ENCODE peak calls at places on chromosomes 6 and 20, in five cellular contexts. One of them, this sample, is unnamed. For H3K4me1, the result is how much of the 10 kb centered on the place peaks cover.

GRCh38 chr6:107447663-107448216 is 11.6 kb downstream of the PDSS2 start:
- DNase-seq in cardiac muscle cell: no peak
- DNase-seq in left ventricle myocardium inferior: no peak
- DNase-seq in A549: no peak
- DNase-seq in breast epithelium: no peak
- DNase-seq in this sample: no peak

GRCh38 chr6:137487947-137488735 is 6.1 kb downstream of the OLIG3 start:
- DNase-seq in cardiac muscle cell: no peak
- DNase-seq in left ventricle myocardium inferior: no peak
- DNase-seq in A549: no peak
- DNase-seq in breast epithelium: no peak
- DNase-seq in this sample: no peak

GRCh38 chr6:63634630-63635029 is 972 bp upstream of the PHF3 start:
- DNase-seq in cardiac muscle cell: peak
- DNase-seq in left ventricle myocardium inferior: no peak
- DNase-seq in A549: no peak
- DNase-seq in breast epithelium: no peak
- DNase-seq in this sample: no peak

GRCh38 chr6:11093065-11093590 is 506 bp upstream of the SMIM13 start:
- DNase-seq in cardiac muscle cell: peak
- DNase-seq in left ventricle myocardium inferior: no peak
- DNase-seq in A549: peak
- DNase-seq in breast epithelium: no peak
- DNase-seq in this sample: no peak

GRCh38 chr6:153170511-153170910 is 39.4 kb upstream of the RGS17 start:
- DNase-seq in cardiac muscle cell: no peak
- DNase-seq in left ventricle myocardium inferior: no peak
- DNase-seq in A549: peak
- DNase-seq in breast epithelium: no peak
- DNase-seq in this sample: no peak

GRCh38 chr20:57425150-57426013 is 34.2 kb downstream of the RBM38 start:
- DNase-seq in cardiac muscle cell: no peak
- DNase-seq in left ventricle myocardium inferior: no peak
- DNase-seq in A549: no peak
- DNase-seq in breast epithelium: no peak
- DNase-seq in this sample: peak

GRCh38 chr6:52065621-52066020 is 21.8 kb downstream of the PKHD1 start:
- DNase-seq in cardiac muscle cell: no peak
- DNase-seq in left ventricle myocardium inferior: no peak
- DNase-seq in A549: no peak
- DNase-seq in breast epithelium: no peak
- DNase-seq in this sample: no peak

GRCh38 chr6:124819340-124819739 is 142.9 kb upstream of the RNF217 start:
- DNase-seq in cardiac muscle cell: no peak
- DNase-seq in left ventricle myocardium inferior: no peak
- DNase-seq in A549: no peak
- DNase-seq in breast epithelium: no peak
- DNase-seq in this sample: no peak

GRCh38 chr6:48610846-48611245 is 499.8 kb upstream of the PTCHD4 start:
- DNase-seq in cardiac muscle cell: no peak
- DNase-seq in left ventricle myocardium inferior: no peak
- DNase-seq in A549: no peak
- DNase-seq in breast epithelium: no peak
- DNase-seq in this sample: no peak

GRCh38 chr6:130223508-130223907 is 757 bp upstream of the SAMD3 start:
- DNase-seq in cardiac muscle cell: no peak
- DNase-seq in left ventricle myocardium inferior: no peak
- DNase-seq in A549: no peak
- DNase-seq in breast epithelium: no peak
- DNase-seq in this sample: no peak

GRCh38 chr6:37241131-37241530 is 16.4 kb upstream of the TBC1D22B start:
- DNase-seq in cardiac muscle cell: no peak
- DNase-seq in left ventricle myocardium inferior: no peak
- DNase-seq in A549: no peak
- DNase-seq in breast epithelium: no peak
- DNase-seq in this sample: no peak
- H3K4me1 ChIP-seq in cardiac muscle cell: under half
- H3K4me1 ChIP-seq in left ventricle myocardium inferior: half or more
- H3K4me1 ChIP-seq in A549: half or more
- H3K4me1 ChIP-seq in breast epithelium: under half
- H3K4me1 ChIP-seq in this sample: half or more

GRCh38 chr20:36624925-36625324 is 19.3 kb downstream of the RAB5IF start:
- DNase-seq in cardiac muscle cell: no peak
- DNase-seq in left ventricle myocardium inferior: no peak
- DNase-seq in A549: no peak
- DNase-seq in breast epithelium: no peak
- DNase-seq in this sample: no peak

GRCh38 chr20:36614781-36615557 is 9.4 kb downstream of the RAB5IF start:
- DNase-seq in cardiac muscle cell: no peak
- DNase-seq in left ventricle myocardium inferior: no peak
- DNase-seq in A549: no peak
- DNase-seq in breast epithelium: no peak
- DNase-seq in this sample: no peak

GRCh38 chr20:36623444-36623843 is 17.9 kb downstream of the RAB5IF start:
- DNase-seq in cardiac muscle cell: no peak
- DNase-seq in left ventricle myocardium inferior: no peak
- DNase-seq in A549: no peak
- DNase-seq in breast epithelium: no peak
- DNase-seq in this sample: no peak

GRCh38 chr20:36624068-36624813 is 18.7 kb downstream of the RAB5IF start:
- DNase-seq in cardiac muscle cell: no peak
- DNase-seq in left ventricle myocardium inferior: no peak
- DNase-seq in A549: no peak
- DNase-seq in breast epithelium: peak
- DNase-seq in this sample: no peak

GRCh38 chr20:36620917-36621316 is 15.3 kb downstream of the RAB5IF start:
- DNase-seq in cardiac muscle cell: no peak
- DNase-seq in left ventricle myocardium inferior: no peak
- DNase-seq in A549: no peak
- DNase-seq in breast epithelium: no peak
- DNase-seq in this sample: no peak
- TF ChIP-seq CTCF in cardiac muscle cell: no peak
- TF ChIP-seq CTCF in left ventricle myocardium inferior: no peak
- TF ChIP-seq CTCF in A549: no peak
- TF ChIP-seq CTCF in breast epithelium: no peak
- TF ChIP-seq CTCF in this sample: no peak

GRCh38 chr6:85675030-85675819 is 32.5 kb upstream of the SYNCRIP start:
- DNase-seq in cardiac muscle cell: no peak
- DNase-seq in left ventricle myocardium inferior: no peak
- DNase-seq in A549: peak
- DNase-seq in breast epithelium: no peak
- DNase-seq in this sample: peak
- H3K4me1 ChIP-seq in cardiac muscle cell: under half
- H3K4me1 ChIP-seq in left ventricle myocardium inferior: half or more
- H3K4me1 ChIP-seq in A549: under half
- H3K4me1 ChIP-seq in breast epithelium: under half
- H3K4me1 ChIP-seq in this sample: under half

DNA sequence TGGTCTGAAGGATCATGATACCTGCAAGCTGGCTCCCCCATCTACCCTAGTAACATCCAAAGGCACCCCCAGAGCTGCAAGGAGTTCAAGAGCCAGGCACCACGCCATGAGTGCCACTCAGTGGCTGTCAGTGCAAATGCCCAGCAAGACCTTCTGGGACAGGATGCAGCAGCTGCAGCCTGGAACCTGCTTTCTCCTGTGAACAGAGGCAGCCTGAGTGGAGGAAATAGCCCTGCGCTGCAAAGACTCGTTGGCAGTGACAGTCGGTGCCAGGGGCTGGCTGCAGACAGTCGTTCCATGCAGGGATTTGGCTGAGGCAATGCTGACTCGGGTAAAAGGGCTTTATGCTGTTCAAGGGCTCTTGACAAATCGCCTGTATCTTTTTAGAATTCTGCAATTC is 15.7 kb upstream of the SSTR4 start:
- DNase-seq in cardiac muscle cell: no peak
- DNase-seq in left ventricle myocardium inferior: no peak
- DNase-seq in A549: peak
- DNase-seq in breast epithelium: no peak
- DNase-seq in this sample: no peak
- TF ChIP-seq CTCF in cardiac muscle cell: no peak
- TF ChIP-seq CTCF in left ventricle myocardium inferior: no peak
- TF ChIP-seq CTCF in A549: no peak
- TF ChIP-seq CTCF in breast epithelium: no peak
- TF ChIP-seq CTCF in this sample: no peak

GRCh38 chr6:24219670-24220069 is 93.7 kb downstream of the NRSN1 start:
- DNase-seq in cardiac muscle cell: no peak
- DNase-seq in left ventricle myocardium inferior: no peak
- DNase-seq in A549: no peak
- DNase-seq in breast epithelium: no peak
- DNase-seq in this sample: no peak
- H3K4me1 ChIP-seq in cardiac muscle cell: under half
- H3K4me1 ChIP-seq in left ventricle myocardium inferior: under half
- H3K4me1 ChIP-seq in A549: under half
- H3K4me1 ChIP-seq in breast epithelium: under half
- H3K4me1 ChIP-seq in this sample: under half

DNA sequence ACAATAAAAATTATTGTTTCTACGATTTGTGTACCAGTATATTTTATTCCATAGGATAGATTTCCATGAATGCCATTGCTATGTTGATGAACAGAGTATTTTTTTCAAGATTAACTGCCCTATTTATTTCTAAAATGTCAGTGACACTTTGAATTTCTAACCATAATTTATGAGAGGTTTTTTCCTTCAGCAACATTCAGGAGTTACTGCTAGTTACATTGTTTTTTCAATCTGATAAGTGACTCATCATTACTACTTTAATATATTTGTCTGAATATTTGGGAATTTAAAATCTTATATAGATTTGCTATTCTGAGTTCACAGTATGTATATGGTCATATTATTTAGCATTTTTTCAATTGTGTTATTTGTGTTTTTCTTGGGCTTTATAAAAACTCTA is 6.0 kb upstream of the OR2B6 start:
- DNase-seq in cardiac muscle cell: no peak
- DNase-seq in left ventricle myocardium inferior: no peak
- DNase-seq in A549: no peak
- DNase-seq in breast epithelium: no peak
- DNase-seq in this sample: no peak
- TF ChIP-seq CTCF in cardiac muscle cell: no peak
- TF ChIP-seq CTCF in left ventricle myocardium inferior: no peak
- TF ChIP-seq CTCF in A549: no peak
- TF ChIP-seq CTCF in breast epithelium: no peak
- TF ChIP-seq CTCF in this sample: no peak

DNA sequence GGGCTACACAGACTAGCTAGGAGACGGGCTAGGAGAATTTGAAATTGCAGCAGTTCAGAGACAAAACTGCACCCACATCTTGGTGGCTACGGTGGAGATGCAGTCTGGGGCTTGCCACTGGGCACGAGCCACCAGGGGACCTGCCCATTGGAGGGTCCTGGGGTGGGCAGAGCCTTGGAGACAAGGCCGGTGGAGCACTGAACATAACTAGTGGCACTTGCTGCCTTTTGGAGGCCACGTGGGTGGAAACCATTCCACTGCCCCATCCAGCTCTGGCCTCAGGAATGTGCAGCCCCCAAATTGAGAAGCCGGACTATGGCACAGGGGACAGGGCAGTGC is 113.4 kb downstream of the NFATC2 start:
- DNase-seq in cardiac muscle cell: no peak
- DNase-seq in left ventricle myocardium inferior: no peak
- DNase-seq in A549: no peak
- DNase-seq in breast epithelium: no peak
- DNase-seq in this sample: no peak
- H3K4me1 ChIP-seq in cardiac muscle cell: under half
- H3K4me1 ChIP-seq in left ventricle myocardium inferior: under half
- H3K4me1 ChIP-seq in A549: under half
- H3K4me1 ChIP-seq in breast epithelium: under half
- H3K4me1 ChIP-seq in this sample: under half

GRCh38 chr6:166434336-166434735 is 51.6 kb upstream of the MPC1 start:
- DNase-seq in cardiac muscle cell: no peak
- DNase-seq in left ventricle myocardium inferior: no peak
- DNase-seq in A549: no peak
- DNase-seq in breast epithelium: no peak
- DNase-seq in this sample: no peak

GRCh38 chr6:166436195-166437139 is 53.7 kb upstream of the MPC1 start:
- DNase-seq in cardiac muscle cell: no peak
- DNase-seq in left ventricle myocardium inferior: no peak
- DNase-seq in A549: no peak
- DNase-seq in breast epithelium: no peak
- DNase-seq in this sample: no peak

GRCh38 chr6:166433096-166433495 is 50.4 kb upstream of the MPC1 start:
- DNase-seq in cardiac muscle cell: no peak
- DNase-seq in left ventricle myocardium inferior: no peak
- DNase-seq in A549: no peak
- DNase-seq in breast epithelium: no peak
- DNase-seq in this sample: no peak

GRCh38 chr6:166437661-166438060 is 54.9 kb upstream of the MPC1 start:
- DNase-seq in cardiac muscle cell: no peak
- DNase-seq in left ventricle myocardium inferior: no peak
- DNase-seq in A549: no peak
- DNase-seq in breast epithelium: no peak
- DNase-seq in this sample: no peak

DNA sequence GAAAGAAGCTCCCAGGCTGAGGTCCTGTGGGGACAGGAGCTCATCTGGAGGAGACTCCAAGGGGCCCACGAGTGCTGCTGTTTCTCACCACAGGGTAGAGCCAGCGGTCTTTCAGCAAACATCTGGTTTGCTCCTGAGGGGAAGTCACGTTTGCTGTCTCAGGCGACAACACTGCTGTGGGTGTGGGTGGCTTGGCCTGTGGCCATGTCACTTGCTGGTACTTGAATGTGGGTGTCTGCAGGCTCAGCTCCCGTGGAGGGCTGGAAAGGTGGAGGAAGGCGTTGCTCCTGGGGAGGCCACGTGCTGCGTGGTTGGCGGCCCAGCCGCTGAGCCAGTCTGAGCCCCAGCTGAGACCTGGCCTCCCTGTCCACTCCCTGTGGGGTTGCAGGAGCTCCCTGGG is 52.8 kb upstream of the MPC1 start:
- DNase-seq in cardiac muscle cell: no peak
- DNase-seq in left ventricle myocardium inferior: peak
- DNase-seq in A549: no peak
- DNase-seq in breast epithelium: no peak
- DNase-seq in this sample: no peak
- TF ChIP-seq CTCF in cardiac muscle cell: no peak
- TF ChIP-seq CTCF in left ventricle myocardium inferior: peak
- TF ChIP-seq CTCF in A549: no peak
- TF ChIP-seq CTCF in breast epithelium: no peak
- TF ChIP-seq CTCF in this sample: no peak

GRCh38 chr6:156943167-156943566 is 166.0 kb downstream of the ARID1B start:
- DNase-seq in cardiac muscle cell: no peak
- DNase-seq in left ventricle myocardium inferior: no peak
- DNase-seq in A549: no peak
- DNase-seq in breast epithelium: no peak
- DNase-seq in this sample: no peak
- H3K4me1 ChIP-seq in cardiac muscle cell: under half
- H3K4me1 ChIP-seq in left ventricle myocardium inferior: half or more
- H3K4me1 ChIP-seq in A549: under half
- H3K4me1 ChIP-seq in breast epithelium: under half
- H3K4me1 ChIP-seq in this sample: half or more

DNA sequence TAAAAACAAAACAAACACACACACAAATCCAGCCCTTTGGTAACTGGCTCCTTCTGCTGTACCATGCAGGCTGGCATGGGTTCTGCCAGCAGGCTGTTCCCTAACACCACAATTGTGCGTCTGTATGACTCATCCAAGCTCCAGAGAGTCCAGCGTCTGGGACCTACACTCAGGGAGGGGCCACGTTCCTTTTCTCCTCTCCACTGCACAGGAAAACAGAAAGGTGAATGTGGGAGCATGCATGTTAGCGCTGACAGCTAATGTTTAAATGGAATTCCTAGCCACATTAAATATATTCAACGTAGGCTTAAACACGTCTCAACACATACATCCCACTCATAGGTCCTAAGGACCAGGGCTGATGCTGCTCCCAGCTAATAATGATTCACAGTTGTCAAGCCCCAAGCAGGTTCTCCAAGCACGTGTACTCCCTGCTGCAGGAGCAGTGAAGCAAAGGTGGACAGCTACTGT is 20.7 kb downstream of the MAP1LC3A start:
- DNase-seq in cardiac muscle cell: no peak
- DNase-seq in left ventricle myocardium inferior: peak
- DNase-seq in A549: peak
- DNase-seq in breast epithelium: no peak
- DNase-seq in this sample: peak
- TF ChIP-seq CTCF in cardiac muscle cell: peak
- TF ChIP-seq CTCF in left ventricle myocardium inferior: peak
- TF ChIP-seq CTCF in A549: peak
- TF ChIP-seq CTCF in breast epithelium: peak
- TF ChIP-seq CTCF in this sample: peak

This sample was measured in psoas muscle.